ENCODE peak calls at places on chromosomes 1 and 21, in six cellular contexts. One of them, this sample, is unnamed.

GRCh38 chr1:41286992-41287391 is 44.9 kb upstream of the SCMH1 start:
- DNase-seq in RWPE2: no peak
- DNase-seq in heart right ventricle: no peak
- DNase-seq in stomach: no peak
- DNase-seq in astrocyte: no peak
- DNase-seq in psoas muscle: no peak
- DNase-seq in this sample: peak

GRCh38 chr1:18339161-18339560 is 141.6 kb upstream of the KLHDC7A start:
- DNase-seq in RWPE2: no peak
- DNase-seq in heart right ventricle: no peak
- DNase-seq in stomach: no peak
- DNase-seq in astrocyte: no peak
- DNase-seq in psoas muscle: no peak
- DNase-seq in this sample: no peak

GRCh38 chr1:7470904-7471638 is 300.0 kb upstream of the VAMP3 start:
- DNase-seq in RWPE2: peak
- DNase-seq in heart right ventricle: peak
- DNase-seq in stomach: peak
- DNase-seq in astrocyte: peak
- DNase-seq in psoas muscle: peak
- DNase-seq in this sample: peak

GRCh38 chr1:153534933-153535663 is 693 bp downstream of the S100A6 start:
- DNase-seq in RWPE2: no peak
- DNase-seq in heart right ventricle: peak
- DNase-seq in stomach: peak
- DNase-seq in astrocyte: no peak
- DNase-seq in psoas muscle: peak
- DNase-seq in this sample: no peak

GRCh38 chr1:34982820-34983376 is 2.2 kb downstream of the TMEM35B start:
- DNase-seq in RWPE2: no peak
- DNase-seq in heart right ventricle: no peak
- DNase-seq in stomach: no peak
- DNase-seq in astrocyte: no peak
- DNase-seq in psoas muscle: no peak
- DNase-seq in this sample: no peak

GRCh38 chr1:184485731-184486723 is 99.2 kb downstream of the C1orf21 start:
- DNase-seq in RWPE2: no peak
- DNase-seq in heart right ventricle: no peak
- DNase-seq in stomach: no peak
- DNase-seq in astrocyte: peak
- DNase-seq in psoas muscle: no peak
- DNase-seq in this sample: no peak

GRCh38 chr1:8679411-8679800 is 138.0 kb downstream of the RERE start:
- DNase-seq in RWPE2: no peak
- DNase-seq in heart right ventricle: no peak
- DNase-seq in stomach: no peak
- DNase-seq in astrocyte: peak
- DNase-seq in psoas muscle: no peak
- DNase-seq in this sample: peak

GRCh38 chr1:50973875-50974617 is 4.0 kb downstream of the CDKN2C start:
- DNase-seq in RWPE2: no peak
- DNase-seq in heart right ventricle: no peak
- DNase-seq in stomach: no peak
- DNase-seq in astrocyte: no peak
- DNase-seq in psoas muscle: no peak
- DNase-seq in this sample: no peak

GRCh38 chr1:206885341-206886060 is 11.7 kb upstream of the IL24 start:
- DNase-seq in RWPE2: no peak
- DNase-seq in heart right ventricle: no peak
- DNase-seq in stomach: no peak
- DNase-seq in astrocyte: no peak
- DNase-seq in psoas muscle: no peak
- DNase-seq in this sample: no peak

GRCh38 chr1:181425566-181425965 is 57.8 kb upstream of the CACNA1E start:
- DNase-seq in RWPE2: no peak
- DNase-seq in heart right ventricle: no peak
- DNase-seq in stomach: no peak
- DNase-seq in astrocyte: no peak
- DNase-seq in psoas muscle: no peak
- DNase-seq in this sample: no peak

GRCh38 chr1:6911229-6911941 is 126.1 kb downstream of the CAMTA1 start:
- DNase-seq in RWPE2: no peak
- DNase-seq in heart right ventricle: no peak
- DNase-seq in stomach: no peak
- DNase-seq in astrocyte: no peak
- DNase-seq in psoas muscle: no peak
- DNase-seq in this sample: no peak

GRCh38 chr21:27371688-27372331 is 404.9 kb upstream of the ADAMTS5 start:
- DNase-seq in RWPE2: no peak
- DNase-seq in heart right ventricle: no peak
- DNase-seq in stomach: no peak
- DNase-seq in astrocyte: peak
- DNase-seq in psoas muscle: no peak
- DNase-seq in this sample: peak

GRCh38 chr1:201649776-201650607 is 111.1 kb downstream of the NAV1 start:
- DNase-seq in RWPE2: peak
- DNase-seq in heart right ventricle: peak
- DNase-seq in stomach: peak
- DNase-seq in astrocyte: peak
- DNase-seq in psoas muscle: peak
- DNase-seq in this sample: peak

GRCh38 chr1:151716771-151717631 is at the start of gene CELF3:
- DNase-seq in RWPE2: no peak
- DNase-seq in heart right ventricle: peak
- DNase-seq in stomach: no peak
- DNase-seq in astrocyte: peak
- DNase-seq in psoas muscle: no peak
- DNase-seq in this sample: peak

GRCh38 chr1:38064232-38064903 is 17.8 kb upstream of the POU3F1 start:
- DNase-seq in RWPE2: no peak
- DNase-seq in heart right ventricle: no peak
- DNase-seq in stomach: no peak
- DNase-seq in astrocyte: peak
- DNase-seq in psoas muscle: no peak
- DNase-seq in this sample: peak

GRCh38 chr1:22141493-22141892 is 1.4 kb downstream of the WNT4 start:
- DNase-seq in RWPE2: no peak
- DNase-seq in heart right ventricle: no peak
- DNase-seq in stomach: no peak
- DNase-seq in astrocyte: no peak
- DNase-seq in psoas muscle: no peak
- DNase-seq in this sample: peak

GRCh38 chr1:1285102-1285571 is 4.9 kb downstream of the SCNN1D start:
- DNase-seq in RWPE2: no peak
- DNase-seq in heart right ventricle: no peak
- DNase-seq in stomach: no peak
- DNase-seq in astrocyte: no peak
- DNase-seq in psoas muscle: peak
- DNase-seq in this sample: no peak

GRCh38 chr21:18204931-18205330 is 39.7 kb upstream of the CHODL start:
- DNase-seq in RWPE2: no peak
- DNase-seq in heart right ventricle: no peak
- DNase-seq in stomach: no peak
- DNase-seq in astrocyte: no peak
- DNase-seq in psoas muscle: no peak
- DNase-seq in this sample: peak

GRCh38 chr1:225378880-225379279 is 49.0 kb downstream of the LBR start:
- DNase-seq in RWPE2: no peak
- DNase-seq in heart right ventricle: peak
- DNase-seq in stomach: no peak
- DNase-seq in astrocyte: peak
- DNase-seq in psoas muscle: no peak
- DNase-seq in this sample: peak

GRCh38 chr1:30083800-30084464 is 639.5 kb downstream of the MATN1 start:
- DNase-seq in RWPE2: no peak
- DNase-seq in heart right ventricle: peak
- DNase-seq in stomach: no peak
- DNase-seq in astrocyte: peak
- DNase-seq in psoas muscle: no peak
- DNase-seq in this sample: peak

GRCh38 chr1:9651565-9652378 is at the start of gene PIK3CD:
- DNase-seq in RWPE2: no peak
- DNase-seq in heart right ventricle: no peak
- DNase-seq in stomach: no peak
- DNase-seq in astrocyte: peak
- DNase-seq in psoas muscle: peak
- DNase-seq in this sample: peak

GRCh38 chr1:2070800-2071530 is 20.8 kb downstream of the PRKCZ start:
- DNase-seq in RWPE2: no peak
- DNase-seq in heart right ventricle: no peak
- DNase-seq in stomach: no peak
- DNase-seq in astrocyte: no peak
- DNase-seq in psoas muscle: no peak
- DNase-seq in this sample: no peak

GRCh38 chr21:44869860-44870747 is 3.4 kb downstream of the PTTG1IP start:
- DNase-seq in RWPE2: peak
- DNase-seq in heart right ventricle: peak
- DNase-seq in stomach: peak
- DNase-seq in astrocyte: peak
- DNase-seq in psoas muscle: peak
- DNase-seq in this sample: peak

GRCh38 chr1:66140072-66140471 is 347.4 kb downstream of the PDE4B start:
- DNase-seq in RWPE2: no peak
- DNase-seq in heart right ventricle: no peak
- DNase-seq in stomach: peak
- DNase-seq in astrocyte: no peak
- DNase-seq in psoas muscle: no peak
- DNase-seq in this sample: no peak

GRCh38 chr1:53999920-54000319 is 18.1 kb downstream of the LDLRAD1 start:
- DNase-seq in RWPE2: no peak
- DNase-seq in heart right ventricle: no peak
- DNase-seq in stomach: no peak
- DNase-seq in astrocyte: no peak
- DNase-seq in psoas muscle: no peak
- DNase-seq in this sample: no peak

GRCh38 chr1:107480548-107480947 is 339.7 kb downstream of the NTNG1 start:
- DNase-seq in RWPE2: no peak
- DNase-seq in heart right ventricle: no peak
- DNase-seq in stomach: peak
- DNase-seq in astrocyte: peak
- DNase-seq in psoas muscle: peak
- DNase-seq in this sample: peak

GRCh38 chr1:223421676-223422075 is 28.5 kb downstream of the CCDC185 start:
- DNase-seq in RWPE2: no peak
- DNase-seq in heart right ventricle: no peak
- DNase-seq in stomach: no peak
- DNase-seq in astrocyte: no peak
- DNase-seq in psoas muscle: no peak
- DNase-seq in this sample: no peak

GRCh38 chr1:77371396-77371795 is 89.6 kb downstream of the AK5 start:
- DNase-seq in RWPE2: no peak
- DNase-seq in heart right ventricle: no peak
- DNase-seq in stomach: no peak
- DNase-seq in astrocyte: peak
- DNase-seq in psoas muscle: no peak
- DNase-seq in this sample: no peak

DNA sequence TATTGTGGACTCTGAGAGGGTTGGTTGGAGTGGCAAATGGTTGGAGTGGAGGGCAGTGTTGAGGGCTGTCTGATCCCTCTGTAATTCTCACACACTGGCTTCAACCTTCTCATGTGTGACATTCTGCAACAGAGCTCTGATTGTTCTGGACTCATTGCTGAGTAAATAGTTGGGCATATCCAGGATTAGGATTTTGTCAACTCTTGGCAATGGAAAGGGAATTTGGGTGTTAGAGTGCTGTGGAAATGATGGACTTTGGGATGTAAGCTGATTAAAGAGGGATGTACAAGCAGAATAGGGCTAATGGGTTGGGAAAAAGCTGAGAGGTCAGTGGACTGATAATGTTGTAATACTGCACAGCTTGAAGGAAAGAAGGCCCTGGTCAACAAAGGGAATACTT is 16.5 kb downstream of the TLCD4 start:
- DNase-seq in RWPE2: no peak
- DNase-seq in heart right ventricle: no peak
- DNase-seq in stomach: no peak
- DNase-seq in astrocyte: no peak
- DNase-seq in psoas muscle: no peak
- DNase-seq in this sample: no peak
- TF ChIP-seq CTCF in RWPE2: no peak
- TF ChIP-seq CTCF in heart right ventricle: no peak
- TF ChIP-seq CTCF in stomach: no peak
- TF ChIP-seq CTCF in astrocyte: no peak
- TF ChIP-seq CTCF in psoas muscle: no peak
- TF ChIP-seq CTCF in this sample: no peak

DNA sequence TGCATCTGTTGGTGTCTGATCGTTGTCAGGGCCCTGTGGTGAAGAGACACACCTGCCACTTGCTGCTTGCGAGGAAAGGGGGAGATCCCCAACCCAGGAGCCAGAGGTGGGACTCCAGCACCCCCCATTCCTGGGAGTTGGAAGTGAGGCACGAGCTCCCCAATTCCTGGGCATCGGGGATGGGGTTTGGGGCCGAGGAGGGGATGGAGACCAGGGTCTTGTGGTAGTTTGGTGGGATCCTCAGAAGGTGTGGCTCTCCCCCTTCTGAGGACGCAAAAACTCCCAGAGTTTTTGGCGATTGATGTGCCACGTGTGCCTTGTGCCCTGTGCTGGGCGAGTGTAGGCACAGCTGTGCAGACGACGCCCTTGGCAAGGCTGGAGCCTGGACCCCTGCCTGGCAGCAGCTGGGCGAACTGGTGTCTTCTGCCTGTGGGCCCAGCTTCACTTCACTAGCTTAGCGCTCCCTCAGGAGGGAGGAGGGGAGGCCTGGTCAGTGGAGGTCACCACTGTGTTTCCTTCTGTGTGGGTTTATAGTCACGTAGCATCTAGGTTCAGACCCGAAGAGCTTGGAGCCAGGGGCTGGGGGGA is 2.6 kb downstream of the GUK1 start:
- DNase-seq in RWPE2: no peak
- DNase-seq in heart right ventricle: no peak
- DNase-seq in stomach: peak
- DNase-seq in astrocyte: no peak
- DNase-seq in psoas muscle: peak
- DNase-seq in this sample: no peak
- H3K4me3 ChIP-seq in RWPE2: no peak
- H3K4me3 ChIP-seq in heart right ventricle: no peak
- H3K4me3 ChIP-seq in stomach: no peak
- H3K4me3 ChIP-seq in astrocyte: no peak
- H3K4me3 ChIP-seq in psoas muscle: peak
- H3K4me3 ChIP-seq in this sample: no peak

DNA sequence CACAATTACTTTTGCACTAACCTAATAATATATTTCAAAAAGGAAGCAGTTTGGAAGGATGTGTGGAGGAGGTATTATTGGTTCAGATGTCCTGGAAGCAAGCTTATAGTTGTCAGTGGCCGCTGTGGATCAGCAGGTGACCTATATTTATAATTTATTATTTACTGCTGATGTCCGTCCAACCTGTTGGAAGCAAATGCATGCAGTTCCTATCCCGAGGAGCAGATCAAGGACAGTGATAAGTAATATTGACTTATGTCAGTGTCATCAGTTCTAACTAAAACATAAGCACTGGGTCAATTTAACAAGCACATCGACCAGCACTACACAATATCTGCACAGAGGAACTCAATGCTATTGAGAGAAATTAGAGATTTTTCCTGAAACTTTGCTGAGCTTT is 270.1 kb downstream of the BRINP2 start:
- DNase-seq in RWPE2: no peak
- DNase-seq in heart right ventricle: no peak
- DNase-seq in stomach: no peak
- DNase-seq in astrocyte: no peak
- DNase-seq in psoas muscle: no peak
- DNase-seq in this sample: no peak
- TF ChIP-seq CTCF in RWPE2: no peak
- TF ChIP-seq CTCF in heart right ventricle: no peak
- TF ChIP-seq CTCF in stomach: no peak
- TF ChIP-seq CTCF in astrocyte: no peak
- TF ChIP-seq CTCF in psoas muscle: no peak
- TF ChIP-seq CTCF in this sample: no peak

GRCh38 chr1:89407355-89407754 is 43.5 kb downstream of the GBP6 start:
- DNase-seq in RWPE2: no peak
- DNase-seq in heart right ventricle: peak
- DNase-seq in stomach: no peak
- DNase-seq in astrocyte: no peak
- DNase-seq in psoas muscle: no peak
- DNase-seq in this sample: peak
- H3K4me3 ChIP-seq in RWPE2: no peak
- H3K4me3 ChIP-seq in heart right ventricle: no peak
- H3K4me3 ChIP-seq in stomach: peak
- H3K4me3 ChIP-seq in astrocyte: no peak
- H3K4me3 ChIP-seq in psoas muscle: peak
- H3K4me3 ChIP-seq in this sample: no peak

This sample was measured in choroid plexus epithelial cell.